ENCODE peak calls at places on chromosomes 2 and 18, in ten cellular contexts. L is heart right ventricle, F is MM.1S, I is epithelial cell of esophagus, P is fibroblast of villous mesenchyme, S is GM06990, U is body of pancreas, X is left ventricle myocardium inferior, J is colonic mucosa, E is endodermal cell. Z is an unnamed sample.

GRCh38 chr2:98180456-98180855 is 93.5 kb downstream of the VWA3B start:
- DNase-seq in L (no peak), F (no peak), I (peak), P (no peak), S (no peak), U (no peak), X (no peak), J (no peak), E (no peak), Z (no peak)

GRCh38 chr2:162243305-162243693 is at the start of gene FAP:
- DNase-seq in L (no peak), F (no peak), I (no peak), P (peak), S (no peak), U (no peak), X (no peak), J (no peak), E (no peak), Z (no peak)

GRCh38 chr18:79859314-79859713 is 61.6 kb downstream of the KCNG2 start:
- DNase-seq in L (no peak), F (no peak), I (no peak), P (no peak), S (no peak), U (no peak), X (no peak), J (no peak), E (no peak), Z (no peak)

GRCh38 chr2:211141646-211142045 is 585.2 kb downstream of the CPS1 start:
- DNase-seq in L (no peak), F (no peak), I (no peak), P (peak), S (no peak), U (no peak), X (no peak), J (no peak), E (no peak), Z (no peak)

GRCh38 chr2:38174131-38174530 is 98.2 kb upstream of the CYP1B1 start:
- DNase-seq in L (no peak), F (no peak), I (no peak), P (no peak), S (no peak), U (no peak), X (no peak), J (no peak), E (no peak), Z (no peak)

GRCh38 chr2:206856474-206856873 is 82.8 kb upstream of the CPO start:
- DNase-seq in L (no peak), F (no peak), I (peak), P (peak), S (no peak), U (no peak), X (no peak), J (no peak), E (no peak), Z (no peak)

GRCh38 chr18:73199151-73199550 is 331.4 kb upstream of the NETO1 start:
- DNase-seq in L (no peak), F (no peak), I (peak), P (peak), S (no peak), U (no peak), X (no peak), J (no peak), E (no peak), Z (no peak)

GRCh38 chr2:160379399-160379798 is 114.2 kb downstream of the RBMS1 start:
- DNase-seq in L (no peak), F (no peak), I (peak), P (peak), S (no peak), U (no peak), X (no peak), J (no peak), E (no peak), Z (no peak)

GRCh38 chr2:23705771-23706612 is 220.9 kb downstream of the ATAD2B start:
- DNase-seq in L (no peak), F (no peak), I (no peak), P (no peak), S (no peak), U (no peak), X (no peak), J (no peak), E (peak), Z (no peak)

GRCh38 chr2:38509322-38509946 is 93.3 kb downstream of the HNRNPLL start:
- DNase-seq in L (no peak), F (no peak), I (peak), P (peak), S (no peak), U (peak), X (no peak), J (no peak), E (no peak), Z (no peak)

GRCh38 chr2:134745023-134745422 is 26.2 kb upstream of the TMEM163 start:
- DNase-seq in L (no peak), F (no peak), I (no peak), P (no peak), S (no peak), U (no peak), X (no peak), J (no peak), E (no peak), Z (no peak)

GRCh38 chr2:156867201-156867600 is 390.3 kb upstream of the GALNT5 start:
- DNase-seq in L (no peak), F (no peak), I (peak), P (no peak), S (no peak), U (no peak), X (no peak), J (no peak), E (no peak), Z (no peak)

GRCh38 chr2:26988165-26988879 is 17.9 kb downstream of the MAPRE3 start:
- DNase-seq in L (no peak), F (no peak), I (peak), P (peak), S (no peak), U (no peak), X (no peak), J (no peak), E (no peak), Z (no peak)

GRCh38 chr2:223102040-223102899 is 50.3 kb downstream of the KCNE4 start:
- DNase-seq in L (no peak), F (no peak), I (peak), P (no peak), S (no peak), U (no peak), X (no peak), J (no peak), E (no peak), Z (no peak)

GRCh38 chr2:121849236-121849635 is 93.8 kb downstream of the TSN start:
- DNase-seq in L (no peak), F (no peak), I (peak), P (no peak), S (no peak), U (no peak), X (no peak), J (no peak), E (no peak), Z (no peak)

GRCh38 chr2:33535409-33535808 is 59.0 kb downstream of the RASGRP3 start:
- DNase-seq in L (peak), F (no peak), I (no peak), P (no peak), S (no peak), U (no peak), X (peak), J (no peak), E (no peak), Z (no peak)

GRCh38 chr2:211390506-211390905 is 834.1 kb downstream of the CPS1 start:
- DNase-seq in L (no peak), F (no peak), I (no peak), P (no peak), S (no peak), U (no peak), X (no peak), J (no peak), E (no peak), Z (no peak)

GRCh38 chr2:46708492-46708891 is 207.1 kb downstream of the MCFD2 start:
- DNase-seq in L (no peak), F (no peak), I (no peak), P (no peak), S (no peak), U (no peak), X (no peak), J (no peak), E (no peak), Z (no peak)

GRCh38 chr2:20012282-20013060 is at the start of gene MATN3:
- DNase-seq in L (peak), F (no peak), I (peak), P (peak), S (peak), U (peak), X (peak), J (peak), E (peak), Z (no peak)

GRCh38 chr2:183123117-183123958 is 905 bp upstream of the NUP35 start:
- DNase-seq in L (no peak), F (no peak), I (peak), P (no peak), S (peak), U (no peak), X (no peak), J (peak), E (no peak), Z (peak)

GRCh38 chr2:4340536-4340935 is 637.2 kb downstream of the DCDC2C start:
- DNase-seq in L (no peak), F (no peak), I (peak), P (no peak), S (no peak), U (no peak), X (no peak), J (no peak), E (no peak), Z (no peak)

GRCh38 chr18:64380117-64380516 is 231.2 kb upstream of the LINC00305 start:
- DNase-seq in L (no peak), F (peak), I (no peak), P (no peak), S (peak), U (no peak), X (no peak), J (no peak), E (no peak), Z (peak)

GRCh38 chr18:13684546-13684945 is 41.8 kb downstream of the FAM210A start:
- DNase-seq in L (no peak), F (no peak), I (no peak), P (no peak), S (no peak), U (no peak), X (no peak), J (no peak), E (no peak), Z (no peak)

GRCh38 chr2:181918188-181918587 is 26.7 kb downstream of the ITPRID2 start:
- DNase-seq in L (no peak), F (no peak), I (no peak), P (no peak), S (no peak), U (no peak), X (no peak), J (no peak), E (no peak), Z (no peak)

GRCh38 chr2:99201959-99202678 is 21.1 kb downstream of the MRPL30 start:
- DNase-seq in L (no peak), F (no peak), I (no peak), P (no peak), S (no peak), U (no peak), X (no peak), J (no peak), E (no peak), Z (no peak)
- TF ChIP-seq CTCF in L (peak), F (no peak), I (peak), P (no peak), S (no peak), U (no peak), X (no peak), J (no peak), E (peak), Z (no peak)

GRCh38 chr2:106065268-106065982 is 128.7 kb downstream of the UXS1 start:
- DNase-seq in L (peak), F (no peak), I (no peak), P (no peak), S (no peak), U (peak), X (peak), J (no peak), E (peak), Z (no peak)

GRCh38 chr2:106068415-106068814 is 125.7 kb downstream of the UXS1 start:
- DNase-seq in L (no peak), F (no peak), I (no peak), P (no peak), S (no peak), U (no peak), X (no peak), J (no peak), E (no peak), Z (no peak)

GRCh38 chr2:106062627-106063026 is 131.5 kb downstream of the UXS1 start:
- DNase-seq in L (peak), F (no peak), I (no peak), P (no peak), S (no peak), U (no peak), X (peak), J (no peak), E (no peak), Z (no peak)

GRCh38 chr2:106070181-106070580 is 123.9 kb downstream of the UXS1 start:
- DNase-seq in L (no peak), F (no peak), I (no peak), P (no peak), S (no peak), U (no peak), X (no peak), J (no peak), E (no peak), Z (no peak)

GRCh38 chr2:106065983-106066826 is 127.9 kb downstream of the UXS1 start:
- DNase-seq in L (no peak), F (no peak), I (no peak), P (no peak), S (no peak), U (no peak), X (no peak), J (no peak), E (peak), Z (no peak)
- H3K4me3 ChIP-seq in L (peak), F (no peak), I (no peak), P (no peak), S (no peak), U (no peak), X (peak), J (no peak), E (peak), Z (no peak)

GRCh38 chr2:72326759-72327158 is 179.1 kb upstream of the CYP26B1 start:
- DNase-seq in L (no peak), F (no peak), I (no peak), P (no peak), S (no peak), U (no peak), X (no peak), J (no peak), E (no peak), Z (no peak)

GRCh38 chr2:72330673-72331072 is 183.0 kb upstream of the CYP26B1 start:
- DNase-seq in L (no peak), F (no peak), I (peak), P (no peak), S (no peak), U (no peak), X (no peak), J (no peak), E (no peak), Z (no peak)

GRCh38 chr2:72325592-72326422 is 178.1 kb upstream of the CYP26B1 start:
- DNase-seq in L (no peak), F (peak), I (no peak), P (peak), S (no peak), U (peak), X (no peak), J (peak), E (peak), Z (peak)
- TF ChIP-seq CTCF in L (peak), F (peak), I (peak), P (peak), S (peak), U (no peak), X (peak), J (peak), E (peak), Z (peak)

GRCh38 chr2:185638771-185639170 is 99.8 kb upstream of the FSIP2 start:
- DNase-seq in L (no peak), F (peak), I (no peak), P (no peak), S (no peak), U (no peak), X (no peak), J (no peak), E (no peak), Z (no peak)
- H3K4me3 ChIP-seq in L (no peak), F (peak), I (no peak), P (no peak), S (no peak), U (no peak), X (no peak), J (no peak), E (no peak), Z (no peak)

DNA sequence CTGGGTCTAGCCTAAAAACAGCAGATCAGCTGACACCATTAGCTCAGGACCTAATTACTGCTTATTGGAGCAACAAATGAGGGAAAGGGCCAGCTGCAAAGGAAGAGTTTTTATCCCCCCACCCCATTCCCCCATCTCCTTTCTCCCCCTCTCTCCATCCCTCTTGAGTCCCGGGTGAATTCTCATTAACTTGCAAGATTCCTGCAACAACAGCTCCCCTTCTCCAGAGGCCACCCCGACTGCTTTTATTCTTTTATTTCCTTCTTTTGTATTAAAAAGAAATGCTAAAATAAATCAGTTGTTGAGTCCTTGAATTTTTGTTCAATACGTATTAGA is 473 bp upstream of the NOL4 start:
- DNase-seq in L (no peak), F (no peak), I (no peak), P (no peak), S (no peak), U (no peak), X (no peak), J (no peak), E (no peak), Z (no peak)
- TF ChIP-seq CTCF in L (no peak), F (no peak), I (no peak), P (no peak), S (no peak), U (no peak), X (no peak), J (no peak), E (no peak), Z (no peak)

DNA sequence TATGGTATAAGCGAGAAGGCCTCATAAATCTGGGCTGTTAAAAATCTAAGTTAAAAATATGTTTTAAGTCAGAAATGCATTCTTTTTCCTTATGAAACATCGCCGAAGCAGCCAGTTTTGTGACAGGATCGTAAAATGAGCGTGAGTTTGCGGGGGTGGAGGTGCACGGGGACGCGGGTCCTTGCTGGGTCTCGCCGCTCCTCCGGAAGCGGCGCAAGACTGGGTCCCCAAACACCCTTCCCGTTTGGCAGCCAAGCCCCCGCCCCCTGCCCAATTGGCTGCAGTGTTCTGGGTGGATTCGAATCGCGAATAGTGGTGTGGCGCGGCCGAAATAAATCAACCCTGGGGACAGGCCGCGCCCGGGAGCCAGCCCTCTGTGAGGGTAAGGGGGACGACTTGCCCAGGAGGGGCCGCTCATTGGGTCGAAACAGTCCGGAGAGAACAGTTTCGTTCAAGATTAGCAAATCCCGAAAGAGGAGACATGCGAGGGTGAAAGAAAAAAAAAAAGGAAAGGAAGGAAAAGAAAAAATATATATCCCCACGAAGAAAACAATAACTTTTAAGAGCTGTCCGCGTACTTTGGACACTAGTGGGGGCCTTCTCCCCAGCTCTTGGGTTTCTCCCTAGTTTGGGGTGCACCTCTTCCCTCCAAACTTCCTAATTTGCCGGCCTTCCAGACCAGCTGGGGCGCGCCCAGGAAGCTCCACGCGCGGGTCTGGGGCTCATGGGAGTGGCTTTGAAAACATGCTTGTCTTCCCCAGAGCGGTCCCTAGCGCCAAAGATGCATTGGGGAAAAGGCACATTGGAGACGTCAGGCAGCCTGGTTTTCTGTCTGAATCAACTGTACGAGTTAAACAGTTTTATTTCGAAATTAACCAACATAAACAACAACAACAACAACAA is 3.1 kb upstream of the GATA6 start:
- DNase-seq in L (peak), F (no peak), I (no peak), P (no peak), S (no peak), U (peak), X (peak), J (peak), E (peak), Z (no peak)
- H3K4me3 ChIP-seq in L (peak), F (no peak), I (no peak), P (no peak), S (no peak), U (peak), X (peak), J (peak), E (peak), Z (no peak)

DNA sequence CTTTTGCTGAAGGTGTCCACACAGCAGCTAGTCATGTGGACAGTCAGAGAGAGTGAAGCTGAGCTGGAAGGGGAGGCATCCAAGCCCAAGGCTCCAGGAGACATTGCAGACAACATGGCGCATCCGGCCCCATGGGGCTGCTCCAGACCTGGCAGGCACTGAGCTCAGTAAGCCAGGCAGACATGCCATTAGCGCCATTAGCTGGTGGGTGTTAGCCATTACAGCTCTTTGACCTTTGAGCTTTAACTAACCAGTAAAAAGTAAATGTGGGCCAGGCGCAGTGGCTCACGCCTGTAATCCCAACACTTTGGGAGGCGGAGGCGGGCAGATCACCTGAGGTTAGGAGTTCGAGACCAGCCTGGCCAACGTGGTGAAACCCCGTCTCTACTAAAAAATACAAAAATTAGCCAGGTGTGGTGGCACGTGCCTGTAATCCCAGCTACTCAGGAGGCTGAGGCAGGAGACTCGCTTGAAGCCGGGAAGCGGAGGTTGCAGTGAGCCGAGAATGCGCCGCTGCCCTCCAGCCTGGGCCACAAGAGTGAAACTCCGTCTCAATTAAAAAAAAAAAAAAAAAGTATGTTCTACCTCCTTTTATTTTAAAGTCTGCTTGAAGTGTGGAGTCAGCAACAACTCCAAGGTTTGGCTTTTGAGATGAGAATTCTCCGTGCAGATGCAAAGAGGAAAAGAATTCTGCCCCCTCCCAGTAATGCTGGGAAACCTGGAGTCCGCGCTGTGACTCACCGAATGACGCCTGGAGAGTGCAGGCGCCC is 69.4 kb downstream of the TWSG1 start:
- DNase-seq in L (no peak), F (no peak), I (no peak), P (peak), S (no peak), U (no peak), X (peak), J (no peak), E (peak), Z (peak)
- TF ChIP-seq CTCF in L (no peak), F (no peak), I (no peak), P (no peak), S (peak), U (no peak), X (no peak), J (no peak), E (peak), Z (no peak)

GRCh38 chr2:170212625-170213280 is 34.8 kb downstream of the MYO3B start:
- DNase-seq in L (no peak), F (no peak), I (peak), P (no peak), S (peak), U (no peak), X (no peak), J (no peak), E (peak), Z (peak)
- H3K4me3 ChIP-seq in L (no peak), F (no peak), I (no peak), P (no peak), S (no peak), U (no peak), X (peak), J (no peak), E (no peak), Z (no peak)

GRCh38 chr2:110729106-110729505 is 3.3 kb upstream of the ACOXL start:
- DNase-seq in L (no peak), F (no peak), I (no peak), P (no peak), S (no peak), U (no peak), X (no peak), J (no peak), E (peak), Z (no peak)
- TF ChIP-seq CTCF in L (no peak), F (no peak), I (no peak), P (no peak), S (no peak), U (no peak), X (no peak), J (no peak), E (peak), Z (no peak)

Z was measured in GM12865.